ENCODE peak calls at places on chromosomes 7 and 10, in five cellular contexts. C is A549, X is HCT116, F is right lobe of liver, S is GM12878. I is an unnamed sample.

GRCh38 chr7:42152353-42153205 is 84.4 kb downstream of the GLI3 start:
- ATAC-seq in F (no peak), S (no peak), X (no peak), C (no peak), I (no peak)

GRCh38 chr7:132464740-132465139 is 111.5 kb downstream of the PLXNA4 start:
- ATAC-seq in F (no peak), X (no peak), C (no peak), S (no peak), I (peak)

GRCh38 chr10:52741851-52742250 is 30.7 kb downstream of the MBL2 start:
- ATAC-seq in C (no peak), S (no peak), F (no peak), X (no peak), I (no peak)

GRCh38 chr10:89398003-89398749 is 5.8 kb downstream of the IFIT1 start:
- ATAC-seq in S (no peak), C (no peak), X (no peak), F (no peak), I (no peak)

GRCh38 chr7:150361807-150362621 is 6.6 kb upstream of the REPIN1 start:
- ATAC-seq in C (no peak), S (no peak), F (no peak), X (no peak), I (no peak)

GRCh38 chr10:73501651-73502050 is 5.8 kb upstream of the PPP3CB start:
- ATAC-seq in F (no peak), X (no peak), C (no peak), S (peak), I (no peak)

GRCh38 chr7:134065415-134065814 is 61.7 kb upstream of the LRGUK start:
- ATAC-seq in S (no peak), C (no peak), X (no peak), F (no peak), I (no peak)

GRCh38 chr10:88299787-88300186 is 283.3 kb downstream of the RNLS start:
- ATAC-seq in F (no peak), S (no peak), X (no peak), C (no peak), I (no peak)

GRCh38 chr7:9945131-9945530 is 1028.5 kb upstream of the PHF14 start:
- ATAC-seq in S (no peak), F (no peak), C (no peak), X (no peak), I (no peak)

DNA sequence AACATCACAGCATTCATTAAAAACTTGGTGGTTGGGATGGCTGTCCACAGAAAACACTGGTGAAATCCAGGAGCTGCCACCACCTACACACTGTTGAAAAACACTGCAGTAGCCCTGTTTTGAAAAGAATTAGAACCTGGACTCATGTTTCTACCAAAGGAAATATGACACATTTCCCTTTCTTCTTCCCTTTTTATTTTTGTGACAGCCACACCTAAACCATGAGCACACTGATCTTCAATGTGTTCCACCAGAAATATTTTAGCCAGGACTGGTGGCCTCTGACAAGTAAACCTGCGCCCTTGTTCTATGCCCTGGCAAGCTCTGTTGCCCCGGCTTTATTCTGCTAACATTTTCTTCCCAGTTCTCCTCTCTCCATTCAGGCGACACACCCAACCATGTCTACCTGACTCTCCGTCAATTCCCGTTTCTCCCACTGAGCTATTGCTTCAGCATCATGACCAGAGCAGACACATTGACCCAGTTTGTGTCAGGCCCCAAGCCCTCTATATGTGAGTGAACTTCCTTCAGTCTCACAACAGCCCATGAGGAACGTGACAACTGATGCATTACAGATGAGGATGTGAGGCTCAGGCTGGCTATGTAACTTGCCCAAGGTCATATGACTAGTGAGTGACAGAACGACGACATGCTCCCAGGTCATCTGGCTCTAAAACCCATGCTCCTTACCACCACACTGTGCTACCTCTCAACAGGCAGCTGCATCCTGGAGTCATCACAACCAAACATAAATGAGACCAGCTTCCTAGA is 3.5 kb downstream of the TMEM140 start:
- ATAC-seq in F (peak), C (no peak), S (peak), X (no peak), I (no peak)
- H3K4me3 ChIP-seq in F (peak), C (no peak), S (no peak), X (no peak), I (no peak)

GRCh38 chr7:158264881-158265742 is 322.5 kb downstream of the PTPRN2 start:
- ATAC-seq in S (no peak), C (no peak), F (no peak), X (no peak), I (no peak)
- TF ChIP-seq POLR2A in S (no peak), C (no peak), F (no peak), X (no peak), I (no peak)

GRCh38 chr10:123136221-123136805 is 543 bp downstream of the HMX3 start:
- ATAC-seq in S (no peak), C (peak), F (no peak), X (no peak), I (no peak)

GRCh38 chr10:123133511-123133910 is 2.3 kb upstream of the HMX3 start:
- ATAC-seq in F (no peak), X (peak), C (peak), S (no peak), I (no peak)

GRCh38 chr10:123134058-123134914 is 1.5 kb upstream of the HMX3 start:
- ATAC-seq in F (no peak), C (no peak), S (no peak), X (no peak), I (no peak)

GRCh38 chr10:123135415-123136141 is at the start of gene HMX3:
- ATAC-seq in F (no peak), S (peak), X (no peak), C (no peak), I (no peak)

GRCh38 chr10:123134915-123135414 is 805 bp upstream of the HMX3 start:
- ATAC-seq in X (no peak), C (no peak), S (no peak), F (no peak), I (no peak)
- H3K4me3 ChIP-seq in X (no peak), C (peak), S (peak), F (no peak), I (peak)

DNA sequence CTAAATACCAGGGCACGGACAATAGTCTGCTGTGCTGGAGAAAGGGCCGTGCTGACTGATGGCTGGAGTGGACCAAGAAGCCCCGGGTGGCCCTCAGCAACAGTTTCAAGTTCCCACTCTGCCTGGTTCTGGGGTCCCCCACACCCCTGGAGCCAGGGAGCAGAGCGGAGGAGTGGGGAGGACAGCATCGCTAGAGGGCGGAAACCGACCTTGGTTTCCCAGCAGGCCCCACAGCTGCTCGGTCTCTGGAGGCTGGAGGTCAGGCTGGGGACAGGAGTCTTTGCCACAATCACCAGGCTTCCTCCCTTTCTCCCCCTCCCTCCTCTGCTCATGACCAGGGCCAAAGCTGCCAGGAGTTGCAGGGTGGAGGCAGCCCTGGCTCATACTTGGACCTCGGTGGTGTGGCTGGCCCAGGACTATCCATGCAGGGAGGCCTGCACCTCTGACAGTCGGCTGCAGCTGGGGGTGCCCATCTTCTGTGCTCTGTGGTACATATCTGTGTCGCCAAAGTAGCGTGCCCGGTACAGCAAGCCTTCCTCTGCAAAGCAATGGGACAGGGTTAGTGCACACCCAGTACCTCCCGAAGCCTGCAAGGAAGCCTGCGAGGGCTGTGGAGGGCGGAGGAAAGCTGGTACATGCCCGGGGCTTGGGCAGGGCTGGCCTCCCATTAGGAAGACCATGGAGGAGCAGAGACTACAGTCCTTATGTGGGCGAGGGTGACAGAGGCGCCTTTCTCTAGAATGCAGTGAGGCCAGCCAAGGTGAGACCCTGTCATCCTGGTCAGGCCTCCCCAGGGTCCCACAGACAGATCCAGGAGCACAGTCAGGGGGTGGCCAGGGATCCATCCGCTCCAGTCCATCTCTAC is 19.1 kb downstream of the DNAJB12 start:
- ATAC-seq in C (no peak), X (no peak), F (peak), S (peak), I (peak)
- TF ChIP-seq POLR2A in C (no peak), X (no peak), F (no peak), S (peak), I (no peak)